ENCODE peak calls at places on chromosomes 3 and 15, in six cellular contexts. O, F, R, C, J and I are unnamed samples.

GRCh38 chr3:58349792-58350626 is 17.3 kb downstream of the PXK start:
- DNase-seq in O (peak; percentile 25), F (peak; percentile 51), R (no peak), C (no peak), J (no peak), I (no peak)

GRCh38 chr3:50550079-50550736 is 17.3 kb downstream of the C3orf18 start:
- DNase-seq in O (peak; percentile 65), F (peak; percentile 72), R (peak; percentile 81), C (peak; percentile 75), J (peak; percentile 43), I (no peak)

GRCh38 chr15:71455107-71455506 is 339.8 kb downstream of the THSD4 start:
- DNase-seq in O (no peak), F (no peak), R (no peak), C (no peak), J (no peak), I (no peak)

GRCh38 chr3:97827741-97828471 is 6.1 kb downstream of the CRYBG3 start:
- DNase-seq in O (no peak), F (no peak), R (no peak), C (no peak), J (no peak), I (no peak)

GRCh38 chr3:11601446-11602241 is 42.1 kb downstream of the VGLL4 start:
- DNase-seq in O (peak; percentile 59), F (peak; percentile 60), R (peak; percentile 50), C (no peak), J (peak; percentile 71), I (no peak)

GRCh38 chr3:5309602-5310001 is 122.1 kb downstream of the EDEM1 start:
- DNase-seq in O (no peak), F (no peak), R (no peak), C (no peak), J (no peak), I (no peak)

GRCh38 chr15:57619746-57620145 is 28.0 kb downstream of the MYZAP start:
- DNase-seq in O (no peak), F (no peak), R (no peak), C (no peak), J (no peak), I (peak; percentile 65)

GRCh38 chr3:122014741-122015140 is 7.3 kb downstream of the ILDR1 start:
- DNase-seq in O (peak; percentile 34), F (no peak), R (no peak), C (no peak), J (no peak), I (no peak)

GRCh38 chr3:182636646-182637045 is 156.7 kb upstream of the ATP11B start:
- DNase-seq in O (no peak), F (no peak), R (no peak), C (no peak), J (no peak), I (no peak)

GRCh38 chr3:124800511-124801374 is 70.5 kb downstream of the UMPS start:
- DNase-seq in O (no peak), F (no peak), R (no peak), C (no peak), J (no peak), I (peak; percentile 81)

GRCh38 chr3:141421639-141422319 is 53.5 kb downstream of the ZBTB38 start:
- DNase-seq in O (no peak), F (no peak), R (no peak), C (no peak), J (no peak), I (no peak)

GRCh38 chr3:35079403-35079802 is 559.9 kb upstream of the ARPP21 start:
- DNase-seq in O (no peak), F (no peak), R (no peak), C (no peak), J (no peak), I (no peak)

GRCh38 chr3:183244219-183244618 is 8.8 kb upstream of the B3GNT5 start:
- DNase-seq in O (no peak), F (no peak), R (no peak), C (no peak), J (peak; percentile 75), I (no peak)

GRCh38 chr15:38193496-38193895 is 59.1 kb upstream of the SPRED1 start:
- DNase-seq in O (no peak), F (no peak), R (no peak), C (no peak), J (no peak), I (no peak)

GRCh38 chr3:195873971-195874370 is 34.4 kb downstream of the TNK2 start:
- DNase-seq in O (no peak), F (peak; percentile 43), R (no peak), C (no peak), J (no peak), I (no peak)

GRCh38 chr3:186938716-186939115 is 8.4 kb downstream of the ST6GAL1 start:
- DNase-seq in O (no peak), F (no peak), R (no peak), C (no peak), J (peak; percentile 58), I (no peak)

GRCh38 chr3:178369006-178369405 is 167.2 kb upstream of the KCNMB2 start:
- DNase-seq in O (no peak), F (no peak), R (no peak), C (no peak), J (no peak), I (no peak)

GRCh38 chr3:13141183-13141582 is 68.0 kb upstream of the IQSEC1 start:
- DNase-seq in O (no peak), F (no peak), R (no peak), C (no peak), J (peak; percentile 9), I (no peak)

GRCh38 chr3:107524214-107525100 is 1.7 kb downstream of the BBX start:
- DNase-seq in O (peak; percentile 6), F (peak; percentile 50), R (peak; percentile 51), C (peak; percentile 37), J (peak; percentile 67), I (peak; percentile 72)